ENCODE peak calls at places on chromosome 4, in eight cellular contexts. C is fibroblast of the aortic adventitia; N is GM12892; M is bronchial epithelial cell; B is CD8-positive, alpha-beta memory T cell; D is activated CD4-positive, alpha-beta T cell treated with anti-CD3 and anti-CD28 coated beads for 24 hours; E is activated CD8-positive, alpha-beta memory T cell treated with anti-CD3 and anti-CD28 coated beads, Interleukin-2, amount 10 ng/mL, durations not matched to agents 7 days and 5 days; Z is NCI-H2171. S is an unnamed sample.

GRCh38 chr4:654871-655734 is 19.0 kb downstream of the ATP5ME start:
- DNase-seq in C (no peak), N (no peak), E (no peak), B (no peak), M (no peak), Z (no peak), D (no peak), S (no peak)

GRCh38 chr4:156294577-156294976 is 340.9 kb upstream of the CTSO start:
- DNase-seq in E (no peak), N (no peak), Z (peak), M (peak), D (no peak), B (no peak), C (peak), S (no peak)

GRCh38 chr4:166827167-166827566 is 407.1 kb downstream of the SPOCK3 start:
- DNase-seq in B (no peak), D (no peak), M (no peak), C (no peak), N (no peak), E (no peak), Z (no peak), S (no peak)

GRCh38 chr4:26860157-26860921 is at the start of gene STIM2:
- DNase-seq in E (peak), B (peak), M (peak), N (peak), D (peak), Z (peak), C (peak), S (peak)

GRCh38 chr4:26163425-26164362 is 157.1 kb upstream of the RBPJ start:
- DNase-seq in N (no peak), B (no peak), Z (no peak), D (no peak), C (no peak), E (peak), M (no peak), S (no peak)

GRCh38 chr4:76729460-76729859 is 168.5 kb downstream of the SOWAHB start:
- DNase-seq in Z (no peak), M (no peak), E (no peak), N (no peak), C (no peak), B (no peak), D (no peak), S (no peak)

GRCh38 chr4:119665718-119666117 is 37.1 kb upstream of the PDE5A start:
- DNase-seq in D (no peak), N (no peak), E (no peak), B (no peak), M (no peak), Z (no peak), C (no peak), S (no peak)

GRCh38 chr4:137960371-137961050 is 281.6 kb downstream of the SLC7A11 start:
- DNase-seq in D (no peak), M (peak), N (no peak), E (no peak), Z (no peak), C (peak), B (no peak), S (no peak)

GRCh38 chr4:39062094-39062493 is at the start of gene KLHL5:
- DNase-seq in E (no peak), M (no peak), N (no peak), B (no peak), C (no peak), Z (no peak), D (no peak), S (no peak)

GRCh38 chr4:137819964-137820383 is 287.7 kb upstream of the PCDH18 start:
- DNase-seq in N (no peak), C (peak), E (no peak), D (no peak), M (peak), Z (peak), B (no peak), S (no peak)

GRCh38 chr4:55173580-55173979 is 48.2 kb upstream of the KDR start:
- DNase-seq in B (no peak), C (peak), M (peak), N (no peak), Z (no peak), E (no peak), D (no peak), S (no peak)

GRCh38 chr4:26576171-26576829 is 7.6 kb upstream of the TBC1D19 start:
- DNase-seq in D (no peak), M (no peak), C (peak), E (no peak), N (no peak), B (no peak), Z (no peak), S (no peak)

GRCh38 chr4:83504974-83505373 is 20.1 kb upstream of the ABRAXAS1 start:
- DNase-seq in C (no peak), N (no peak), M (no peak), D (no peak), B (no peak), E (no peak), Z (no peak), S (no peak)

GRCh38 chr4:168505996-168506395 is 9.1 kb downstream of the PALLD start:
- DNase-seq in D (no peak), C (no peak), B (no peak), N (no peak), Z (no peak), M (no peak), E (no peak), S (no peak)

GRCh38 chr4:108113229-108113628 is 55.5 kb downstream of the LEF1 start:
- DNase-seq in M (no peak), E (peak), N (no peak), D (no peak), C (no peak), Z (no peak), B (no peak), S (no peak)

S was measured in Peyer's patch.